ENCODE peak calls at places on chromosomes 11 and 22, in four cellular contexts. R is Calu3, A is ovary, O is neuronal stem cell. U is an unnamed sample.

GRCh38 chr11:70567680-70568503 is 169.6 kb downstream of the CTTN start:
- DNase-seq in R (peak), A (peak), O (no peak), U (no peak)

GRCh38 chr22:45603631-45604030 is 68.0 kb upstream of the ATXN10 start:
- DNase-seq in O (no peak), A (no peak), R (no peak), U (no peak)

GRCh38 chr11:63099555-63099954 is 44.5 kb downstream of the SLC22A24 start:
- DNase-seq in A (no peak), O (no peak), R (no peak), U (no peak)

GRCh38 chr22:50527921-50528681 is 1.7 kb downstream of the TYMP start:
- DNase-seq in O (no peak), A (no peak), R (no peak), U (no peak)

GRCh38 chr22:37777122-37777687 is 30.5 kb upstream of the GCAT start:
- DNase-seq in O (no peak), A (peak), R (peak), U (peak)

GRCh38 chr11:1735271-1735670 is 15.1 kb downstream of the IFITM10 start:
- DNase-seq in R (no peak), A (no peak), O (no peak), U (no peak)

GRCh38 chr22:33579448-33580093 is 340.7 kb downstream of the LARGE1 start:
- DNase-seq in A (no peak), R (peak), O (peak), U (peak)

GRCh38 chr22:49229483-49230193 is 598.0 kb downstream of the BRD1 start:
- DNase-seq in O (no peak), A (no peak), R (no peak), U (no peak)

GRCh38 chr11:65917434-65918210 is 1.2 kb downstream of the C11orf68 start:
- DNase-seq in A (no peak), O (no peak), R (no peak), U (no peak)

GRCh38 chr22:26444777-26445176 is 15.7 kb downstream of the ASPHD2 start:
- DNase-seq in O (no peak), R (no peak), A (no peak), U (no peak)

GRCh38 chr11:111439905-111440304 is 60.8 kb upstream of the POU2AF1 start:
- DNase-seq in O (no peak), A (no peak), R (no peak), U (peak)

GRCh38 chr11:17371614-17372013 is 16.8 kb downstream of the KCNJ11 start:
- DNase-seq in A (no peak), R (no peak), O (no peak), U (no peak)

GRCh38 chr11:12253843-12254281 is 123.5 kb upstream of the PARVA start:
- DNase-seq in A (no peak), R (no peak), O (no peak), U (no peak)

GRCh38 chr22:37998543-37998942 is 14.2 kb upstream of the SOX10 start:
- DNase-seq in O (no peak), R (no peak), A (no peak), U (no peak)

GRCh38 chr11:73969991-73970800 is 12.4 kb downstream of the UCP2 start:
- DNase-seq in A (no peak), R (no peak), O (no peak), U (no peak)

GRCh38 chr11:121300972-121301699 is 8.6 kb downstream of the SC5D start:
- DNase-seq in O (no peak), R (no peak), A (no peak), U (no peak)

GRCh38 chr11:36288442-36289225 is 590 bp downstream of the COMMD9 start:
- DNase-seq in O (no peak), A (no peak), R (no peak), U (no peak)

GRCh38 chr22:40094449-40094848 is 83.3 kb upstream of the TNRC6B start:
- DNase-seq in R (no peak), A (no peak), O (no peak), U (peak)

GRCh38 chr11:57426754-57427691 is at the start of gene SLC43A3:
- DNase-seq in O (peak), R (peak), A (peak), U (no peak)

GRCh38 chr22:50572965-50573364 is 5.3 kb downstream of the CPT1B start:
- DNase-seq in A (no peak), R (no peak), O (no peak), U (no peak)

GRCh38 chr11:1336836-1337646 is 27.6 kb upstream of the TOLLIP start:
- DNase-seq in A (peak), O (no peak), R (no peak), U (no peak)

GRCh38 chr11:129215506-129216245 is 23.6 kb upstream of the ARHGAP32 start:
- DNase-seq in O (peak), A (no peak), R (no peak), U (no peak)

GRCh38 chr22:44676441-44677298 is 25.3 kb upstream of the PRR5 start:
- DNase-seq in R (no peak), O (no peak), A (no peak), U (no peak)

GRCh38 chr11:10233581-10233980 is 60.4 kb downstream of the SBF2 start:
- DNase-seq in A (no peak), O (no peak), R (no peak), U (no peak)

GRCh38 chr22:40385041-40385782 is 14.8 kb downstream of the SGSM3 start:
- DNase-seq in R (peak), A (no peak), O (no peak), U (peak)